ENCODE peak calls at places on chromosome 22, in four cellular contexts. D, B, F and T are unnamed samples. For H3K4me1, the result is how much of the 10 kb centered on the place peaks cover.

GRCh38 chr22:42856179-42856864 is 751 bp downstream of the ARFGAP3 start:
- DNase-seq in D (peak), B (peak), F (peak), T (peak)

GRCh38 chr22:36211237-36211881 is 9.8 kb upstream of the APOL4 start:
- DNase-seq in D (no peak), B (no peak), F (no peak), T (no peak)

GRCh38 chr22:50606126-50606525 is 5.5 kb downstream of the MAPK8IP2 start:
- DNase-seq in D (no peak), B (no peak), F (no peak), T (peak)

GRCh38 chr22:48822278-48823233 is 1005.1 kb downstream of the BRD1 start:
- DNase-seq in D (no peak), B (no peak), F (no peak), T (no peak)

GRCh38 chr22:49961601-49962011 is 1.0 kb downstream of the PIM3 start:
- DNase-seq in D (no peak), B (peak), F (peak), T (no peak)

GRCh38 chr22:50206599-50206998 is 5.8 kb downstream of the SELENOO start:
- DNase-seq in D (peak), B (peak), F (peak), T (peak)

GRCh38 chr22:40463017-40463631 is 92.7 kb downstream of the SGSM3 start:
- DNase-seq in D (no peak), B (no peak), F (no peak), T (no peak)

GRCh38 chr22:23609983-23610781 is 21.9 kb downstream of the DRICH1 start:
- DNase-seq in D (no peak), B (no peak), F (no peak), T (no peak)

GRCh38 chr22:32780726-32781310 is 20.7 kb upstream of the TIMP3 start:
- DNase-seq in D (no peak), B (no peak), F (no peak), T (no peak)

GRCh38 chr22:49132009-49132408 is 695.7 kb downstream of the BRD1 start:
- DNase-seq in D (no peak), B (no peak), F (no peak), T (no peak)

GRCh38 chr22:37448521-37449150 is 21.4 kb upstream of the ELFN2 start:
- DNase-seq in D (no peak), B (no peak), F (no peak), T (no peak)

GRCh38 chr22:20875296-20875695 is 16.5 kb downstream of the SNAP29 start:
- DNase-seq in D (no peak), B (no peak), F (no peak), T (no peak)
- H3K4me3 ChIP-seq in D (no peak), B (no peak), F (no peak), T (no peak)

GRCh38 chr22:21765909-21766529 is 30.4 kb upstream of the YPEL1 start:
- DNase-seq in D (no peak), B (no peak), F (no peak), T (no peak)
- H3K4me1 ChIP-seq in D (under half), B (under half), F (under half), T (under half)

GRCh38 chr22:19761500-19762314 is 1.1 kb downstream of the TBX1 start:
- DNase-seq in D (no peak), B (no peak), F (no peak), T (no peak)

GRCh38 chr22:19762315-19763140 is 1.9 kb downstream of the TBX1 start:
- DNase-seq in D (no peak), B (no peak), F (no peak), T (no peak)

GRCh38 chr22:19764050-19764593 is 3.5 kb downstream of the TBX1 start:
- DNase-seq in D (no peak), B (no peak), F (no peak), T (no peak)

GRCh38 chr22:19764636-19765476 is 4.3 kb downstream of the TBX1 start:
- DNase-seq in D (no peak), B (no peak), F (no peak), T (no peak)

DNA sequence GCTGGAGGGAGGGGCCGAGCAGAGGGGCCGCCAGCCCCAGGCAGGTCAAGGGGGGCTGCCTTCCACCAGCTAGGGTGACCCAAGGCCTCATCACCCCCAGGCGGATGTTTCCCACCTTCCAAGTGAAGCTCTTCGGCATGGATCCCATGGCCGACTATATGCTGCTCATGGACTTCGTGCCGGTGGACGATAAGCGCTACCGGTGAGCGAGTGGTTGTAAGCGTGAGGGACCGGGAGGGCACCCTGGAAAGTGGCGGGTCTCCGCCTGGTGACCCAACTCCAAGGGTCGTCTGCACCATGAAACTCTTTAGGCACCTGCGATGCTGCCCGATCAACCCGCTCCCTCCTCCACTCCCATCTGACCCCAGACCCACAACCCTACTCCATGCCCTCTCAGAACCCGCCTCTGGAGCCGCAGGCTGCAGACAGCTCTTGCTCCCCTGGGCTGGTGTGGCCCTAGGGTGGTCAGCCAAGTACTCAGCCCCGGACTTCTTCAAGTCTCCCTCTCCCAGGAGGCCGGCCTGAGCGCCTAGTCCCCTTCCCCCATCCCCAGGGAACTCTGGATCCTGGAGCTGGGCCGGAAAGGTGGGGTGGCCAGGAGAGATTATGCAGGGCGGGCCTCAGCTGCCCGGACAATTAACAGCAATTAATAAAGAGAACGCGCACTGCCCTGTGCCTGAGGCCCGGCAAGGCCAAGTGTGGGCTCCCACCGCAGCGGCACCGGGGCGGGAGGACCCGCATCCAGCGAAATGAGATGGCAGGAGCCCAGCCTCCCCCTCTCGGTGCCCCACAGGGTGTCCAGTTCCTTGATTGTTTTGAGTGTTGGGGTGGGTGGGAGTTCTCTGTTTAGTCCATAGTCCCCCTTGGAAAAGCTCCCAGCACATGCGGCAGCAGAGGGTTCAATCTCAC is 2.8 kb downstream of the TBX1 start:
- DNase-seq in D (no peak), B (no peak), F (no peak), T (no peak)
- H3K27ac ChIP-seq in D (no peak), B (no peak), F (no peak), T (no peak)

GRCh38 chr22:45676024-45676423 is 4.4 kb downstream of the ATXN10 start:
- DNase-seq in D (no peak), B (no peak), F (no peak), T (no peak)

GRCh38 chr22:45671051-45671782 is 417 bp upstream of the ATXN10 start:
- DNase-seq in D (no peak), B (peak), F (peak), T (no peak)

GRCh38 chr22:45671783-45672563 is at the start of gene ATXN10:
- DNase-seq in D (peak), B (peak), F (peak), T (peak)

GRCh38 chr22:45672564-45673481 is 1.2 kb downstream of the ATXN10 start:
- DNase-seq in D (no peak), B (no peak), F (no peak), T (no peak)

GRCh38 chr22:45673482-45674175 is 2.0 kb downstream of the ATXN10 start:
- DNase-seq in D (no peak), B (no peak), F (no peak), T (no peak)
- H3K4me3 ChIP-seq in D (no peak), B (no peak), F (no peak), T (no peak)

GRCh38 chr22:27108425-27109114 is 451.2 kb downstream of the MIAT start:
- DNase-seq in D (no peak), B (peak), F (peak), T (peak)
- H3K4me1 ChIP-seq in D (under half), B (under half), F (under half), T (under half)